ENCODE peak calls at places on chromosomes 6 and 20, in seven cellular contexts. O, K, P, D, N, U and X are unnamed samples.

GRCh38 chr6:121522265-121522664 is 86.8 kb downstream of the GJA1 start:
- DNase-seq in O (no peak), K (no peak), P (no peak), D (no peak), N (no peak), U (no peak), X (peak)

GRCh38 chr20:44532248-44532980 is 10.5 kb upstream of the SERINC3 start:
- DNase-seq in O (no peak), K (peak), P (no peak), D (no peak), N (no peak), U (no peak), X (no peak)

GRCh38 chr6:138456393-138456775 is 42.9 kb downstream of the NHSL1 start:
- DNase-seq in O (no peak), K (no peak), P (no peak), D (no peak), N (no peak), U (no peak), X (no peak)

GRCh38 chr6:145544514-145544913 is 190.8 kb downstream of the EPM2A start:
- DNase-seq in O (no peak), K (no peak), P (no peak), D (no peak), N (no peak), U (no peak), X (no peak)

GRCh38 chr20:6641012-6641411 is 126.5 kb upstream of the BMP2 start:
- DNase-seq in O (no peak), K (no peak), P (no peak), D (no peak), N (no peak), U (no peak), X (no peak)

GRCh38 chr20:1872456-1873183 is 22.6 kb upstream of the SIRPA start:
- DNase-seq in O (no peak), K (no peak), P (no peak), D (peak), N (no peak), U (no peak), X (no peak)

GRCh38 chr6:11098009-11098408 is 4.4 kb downstream of the SMIM13 start:
- DNase-seq in O (no peak), K (no peak), P (no peak), D (no peak), N (no peak), U (no peak), X (no peak)

GRCh38 chr20:36305602-36306556 is at the start of gene DLGAP4:
- DNase-seq in O (no peak), K (no peak), P (no peak), D (no peak), N (no peak), U (no peak), X (peak)

GRCh38 chr6:29926795-29927427 is 15.4 kb upstream of the HLA-A start:
- DNase-seq in O (peak), K (peak), P (no peak), D (peak), N (peak), U (no peak), X (peak)

GRCh38 chr20:61499859-61500258 is 247.8 kb downstream of the CDH4 start:
- DNase-seq in O (no peak), K (no peak), P (no peak), D (no peak), N (no peak), U (no peak), X (no peak)

GRCh38 chr20:51607170-51607569 is 64.7 kb upstream of the NFATC2 start:
- DNase-seq in O (no peak), K (no peak), P (no peak), D (no peak), N (no peak), U (no peak), X (no peak)

GRCh38 chr6:1610497-1611321 is 994 bp downstream of the FOXC1 start:
- DNase-seq in O (no peak), K (peak), P (no peak), D (no peak), N (peak), U (no peak), X (no peak)

GRCh38 chr6:35048631-35049083 is 92.5 kb downstream of the TCP11 start:
- DNase-seq in O (no peak), K (no peak), P (no peak), D (peak), N (no peak), U (peak), X (no peak)
- H3K27ac ChIP-seq in O (peak), K (peak), P (no peak), D (peak), N (peak), U (peak), X (peak)

DNA sequence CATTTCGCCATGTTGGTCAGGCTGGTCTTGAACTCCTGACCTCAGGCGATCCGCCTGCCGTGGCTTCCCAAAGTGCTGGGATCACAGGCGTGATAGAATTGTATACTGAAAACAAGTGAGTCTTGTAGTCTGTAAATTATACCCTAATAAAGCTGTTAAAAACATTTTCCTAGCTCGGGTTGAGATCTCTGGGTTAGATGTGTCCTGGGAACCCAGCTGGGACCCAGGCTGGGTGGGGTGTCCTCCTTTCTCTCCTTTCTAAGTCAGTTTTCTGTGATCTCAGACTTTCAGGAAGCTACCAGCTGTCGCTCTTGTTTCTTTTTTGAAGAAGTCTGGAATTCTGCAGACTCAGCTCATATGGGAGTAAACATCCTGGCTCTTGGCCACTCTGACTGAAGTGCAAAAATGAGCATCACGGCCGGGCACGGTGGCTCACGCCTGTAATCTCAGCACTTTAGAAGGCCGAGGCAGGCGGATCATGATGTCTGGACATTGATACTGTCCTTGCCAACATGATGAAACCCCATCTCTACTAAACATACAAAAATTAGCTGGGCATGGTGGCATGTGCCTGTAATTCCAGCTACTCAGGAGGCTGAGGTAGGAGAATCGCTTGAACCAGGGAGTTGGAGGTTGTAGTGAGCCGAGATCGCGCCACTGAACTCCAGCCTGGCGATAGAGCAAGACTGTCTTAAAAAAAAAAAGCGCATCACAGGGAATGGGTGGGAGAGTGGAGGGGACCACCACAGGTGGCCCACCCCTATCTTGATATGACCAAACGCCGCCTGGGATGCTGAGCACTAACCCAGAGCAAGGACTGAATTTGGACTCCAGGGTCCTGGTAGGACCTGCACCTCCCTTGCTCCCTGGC is 9.9 kb upstream of the PCIF1 start:
- DNase-seq in O (peak), K (no peak), P (no peak), D (no peak), N (no peak), U (no peak), X (no peak)
- H3K4me3 ChIP-seq in O (no peak), K (no peak), P (no peak), D (no peak), N (peak), U (no peak), X (peak)

DNA sequence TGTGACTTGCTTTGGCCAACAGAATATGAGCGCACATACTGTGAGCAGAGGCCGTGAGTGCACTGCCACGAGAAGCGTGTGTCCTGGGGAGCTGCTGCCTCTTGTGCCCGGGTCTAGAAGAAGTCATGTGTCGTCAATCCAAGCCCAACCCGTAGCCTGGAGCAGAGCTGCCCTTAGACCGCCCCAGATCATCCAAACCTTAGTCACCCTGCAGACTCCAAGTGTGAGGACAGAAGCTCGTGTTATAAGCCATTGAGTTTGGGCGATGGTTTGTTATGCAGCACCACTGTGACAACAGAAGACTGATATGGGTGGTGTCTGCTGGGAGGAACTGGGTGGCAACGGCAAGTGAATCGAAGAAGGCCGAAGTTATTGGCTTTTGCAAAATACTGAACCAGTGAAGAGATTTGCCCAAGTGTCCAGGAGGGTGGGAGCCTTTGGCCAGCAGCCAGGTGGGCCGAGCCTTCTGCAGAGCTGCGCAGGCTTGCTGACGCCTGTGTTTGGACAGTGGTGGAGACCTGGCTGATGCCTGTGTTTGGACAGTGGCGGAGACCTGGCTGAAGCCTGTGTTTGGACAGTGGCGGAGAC is 101.3 kb upstream of the SULF2 start:
- DNase-seq in O (no peak), K (no peak), P (no peak), D (no peak), N (peak), U (no peak), X (no peak)
- TF ChIP-seq CTCF in O (no peak), K (no peak), P (no peak), D (no peak), N (no peak), U (no peak), X (no peak)

GRCh38 chr6:125944896-125945295 is 11.7 kb upstream of the HINT3 start:
- DNase-seq in O (no peak), K (no peak), P (no peak), D (no peak), N (no peak), U (no peak), X (no peak)

GRCh38 chr6:125944434-125944816 is 12.1 kb upstream of the HINT3 start:
- DNase-seq in O (no peak), K (peak), P (no peak), D (peak), N (peak), U (no peak), X (no peak)

GRCh38 chr6:125943528-125944433 is 12.8 kb upstream of the HINT3 start:
- DNase-seq in O (no peak), K (no peak), P (no peak), D (no peak), N (no peak), U (no peak), X (no peak)

GRCh38 chr6:125947581-125947980 is 9.0 kb upstream of the HINT3 start:
- DNase-seq in O (no peak), K (no peak), P (no peak), D (peak), N (no peak), U (no peak), X (no peak)

DNA sequence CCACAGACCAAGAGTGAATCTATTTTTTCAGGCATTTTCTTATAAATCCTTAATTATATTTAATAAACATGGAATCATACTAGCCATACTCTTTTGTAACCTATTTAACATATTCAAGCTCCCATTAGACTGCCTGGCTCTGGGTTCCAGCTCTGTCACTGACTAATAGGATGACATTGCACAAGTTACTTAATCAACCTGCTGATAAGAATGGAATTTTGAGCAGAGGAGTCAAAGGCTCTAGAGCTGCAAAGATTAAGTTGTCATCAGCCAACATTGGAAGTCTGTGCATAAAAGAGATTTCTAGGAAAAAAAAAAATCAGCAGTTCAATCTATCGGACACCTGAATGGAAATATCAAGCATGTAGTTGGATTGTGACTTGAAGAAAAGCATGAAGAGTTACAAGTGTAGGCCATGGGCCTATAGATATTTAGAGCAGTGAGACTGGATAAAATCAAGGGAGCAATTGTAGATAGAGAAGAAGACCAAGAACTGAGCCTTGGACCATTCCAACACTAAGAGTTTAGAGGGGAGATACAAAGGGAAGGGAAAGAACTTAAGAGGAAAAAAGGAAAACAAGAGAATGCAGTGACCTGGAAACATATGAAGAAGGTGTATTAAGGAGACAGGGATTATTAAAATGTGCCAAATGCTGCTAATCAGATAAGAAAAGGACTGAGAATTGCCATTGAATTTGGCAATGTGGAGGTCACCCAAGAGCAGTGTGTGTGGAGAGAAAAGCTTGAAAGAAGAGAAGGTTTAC is 11.0 kb upstream of the HINT3 start:
- DNase-seq in O (peak), K (no peak), P (no peak), D (no peak), N (no peak), U (no peak), X (no peak)
- H3K27ac ChIP-seq in O (no peak), K (no peak), P (no peak), D (peak), N (peak), U (peak), X (peak)

GRCh38 chr6:170464080-170464479 is 89.0 kb downstream of the PSMB1 start:
- DNase-seq in O (no peak), K (no peak), P (no peak), D (no peak), N (no peak), U (no peak), X (no peak)
- H3K4me3 ChIP-seq in O (no peak), K (no peak), P (no peak), D (no peak), N (no peak), U (no peak), X (no peak)

GRCh38 chr6:106508836-106509235 is 120.5 kb downstream of the RTN4IP1 start:
- DNase-seq in O (no peak), K (no peak), P (no peak), D (no peak), N (no peak), U (no peak), X (no peak)

GRCh38 chr6:106512048-106512957 is 117.0 kb downstream of the RTN4IP1 start:
- DNase-seq in O (peak), K (peak), P (no peak), D (peak), N (peak), U (no peak), X (peak)

GRCh38 chr6:106509420-106510089 is 119.7 kb downstream of the RTN4IP1 start:
- DNase-seq in O (no peak), K (no peak), P (no peak), D (no peak), N (no peak), U (no peak), X (no peak)

GRCh38 chr6:106511274-106512047 is 117.8 kb downstream of the RTN4IP1 start:
- DNase-seq in O (peak), K (no peak), P (no peak), D (peak), N (no peak), U (no peak), X (no peak)

DNA sequence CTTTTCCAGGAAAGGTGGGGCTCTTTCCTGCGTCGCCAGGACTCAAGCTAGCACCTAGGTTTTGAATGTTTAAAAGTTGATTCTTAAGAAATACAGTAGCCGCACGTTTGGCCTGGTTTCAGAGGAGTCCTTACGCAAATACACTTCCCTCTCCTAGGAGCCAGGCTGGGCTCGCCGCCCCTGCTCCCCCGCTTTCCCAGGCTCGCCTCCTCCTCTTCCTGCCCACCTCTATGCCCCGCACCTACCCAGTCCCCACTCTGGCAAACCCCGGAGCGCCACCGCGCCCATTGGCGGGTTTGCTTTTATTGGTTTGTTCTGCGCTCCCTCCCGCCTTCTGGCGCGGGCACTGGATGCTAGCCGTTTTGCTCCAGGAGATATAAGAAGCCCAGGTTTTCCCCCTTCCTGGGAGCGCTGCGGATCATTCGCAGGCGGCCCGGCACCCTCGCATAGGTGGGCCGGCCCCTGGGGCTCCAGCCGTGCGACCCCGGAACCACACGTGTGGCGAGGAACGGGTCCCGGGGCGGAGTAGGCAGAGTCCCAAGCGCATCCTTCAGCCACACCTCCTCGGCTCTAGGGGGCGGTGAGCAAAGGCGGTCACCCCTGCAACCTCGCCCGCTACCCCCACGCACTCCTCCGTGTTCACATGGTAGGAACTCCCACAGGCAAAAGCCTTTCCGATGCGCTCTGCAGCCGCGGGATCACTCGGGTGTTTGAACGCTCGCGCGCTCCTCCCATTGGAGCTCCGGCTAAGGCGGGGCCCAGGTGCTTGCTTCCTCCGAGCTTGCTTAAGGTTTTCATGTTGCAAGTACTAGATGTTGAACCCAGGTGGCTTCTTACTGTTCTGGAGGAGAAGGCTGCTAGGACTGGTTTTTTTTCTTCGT is 119.0 kb downstream of the RTN4IP1 start:
- DNase-seq in O (peak), K (peak), P (no peak), D (peak), N (peak), U (no peak), X (no peak)
- TF ChIP-seq CTCF in O (no peak), K (no peak), P (peak), D (no peak), N (no peak), U (no peak), X (no peak)

DNA sequence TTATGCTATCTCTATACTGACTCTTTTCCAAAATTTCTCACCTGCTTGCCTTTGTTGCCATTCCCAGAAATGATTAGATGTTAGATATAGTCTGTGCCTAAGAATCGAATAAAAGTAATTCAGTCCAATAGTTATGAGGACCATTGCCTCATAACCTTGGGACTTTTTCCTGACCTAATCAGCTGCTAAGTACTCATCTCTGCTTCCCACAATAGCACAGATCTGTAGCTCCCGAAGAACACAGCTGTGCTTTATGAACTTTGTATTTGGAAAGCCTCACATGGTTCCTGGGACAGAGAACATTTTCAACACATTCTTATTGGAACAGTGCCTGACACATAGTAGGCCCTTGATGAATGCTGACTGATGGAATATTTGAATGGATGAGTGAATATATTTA is 54.1 kb downstream of the HS3ST5 start:
- DNase-seq in O (no peak), K (no peak), P (no peak), D (no peak), N (no peak), U (no peak), X (no peak)
- H3K27ac ChIP-seq in O (no peak), K (no peak), P (no peak), D (no peak), N (no peak), U (no peak), X (no peak)

DNA sequence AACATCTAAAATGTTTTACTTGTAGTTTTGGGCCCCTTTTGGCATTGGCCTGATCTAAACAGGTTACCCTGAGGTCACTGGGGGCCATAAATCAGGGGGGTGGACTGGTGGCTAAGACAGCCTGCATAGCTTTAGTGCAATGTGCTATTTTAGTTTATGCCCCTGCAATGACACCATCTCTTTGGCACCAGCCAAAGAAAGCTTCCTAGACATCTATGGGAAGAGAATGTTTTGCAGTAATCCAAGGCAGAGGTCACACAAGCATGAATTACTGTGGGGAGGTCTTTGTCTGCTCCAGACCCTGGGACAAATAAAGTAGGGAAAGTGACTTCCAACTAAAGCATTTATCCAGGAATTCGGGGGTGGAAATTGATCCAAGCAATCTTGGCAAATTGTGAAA is 5.4 kb downstream of the RIPOR2 start:
- DNase-seq in O (no peak), K (no peak), P (no peak), D (no peak), N (no peak), U (no peak), X (no peak)
- H3K4me3 ChIP-seq in O (no peak), K (no peak), P (peak), D (no peak), N (no peak), U (no peak), X (no peak)